ENCODE peak calls at places on chromosomes 5 and 9, in four cellular contexts. Q is left ventricle myocardium inferior, W is cardiac muscle cell, G is uterus. C is an unnamed sample.

GRCh38 chr9:114701971-114702370 is 20.0 kb upstream of the TEX48 start:
- DNase-seq in Q (no peak), W (no peak), G (no peak), C (no peak)

GRCh38 chr5:116521173-116521872 is 53.3 kb downstream of the SEMA6A start:
- DNase-seq in Q (peak; percentile 46), W (no peak), G (no peak), C (peak; percentile 24)

GRCh38 chr9:111348821-111349271 is 18.8 kb upstream of the OR2K2 start:
- DNase-seq in Q (no peak), W (no peak), G (no peak), C (no peak)

GRCh38 chr9:74598874-74599273 is 101.7 kb downstream of the RORB start:
- DNase-seq in Q (no peak), W (no peak), G (no peak), C (no peak)

GRCh38 chr9:36336511-36336910 is 63.6 kb downstream of the RNF38 start:
- DNase-seq in Q (no peak), W (no peak), G (no peak), C (no peak)

GRCh38 chr5:110957934-110958333 is 113.6 kb upstream of the TSLP start:
- DNase-seq in Q (no peak), W (no peak), G (no peak), C (no peak)

GRCh38 chr9:5392285-5392684 is 45.4 kb downstream of the PLGRKT start:
- DNase-seq in Q (no peak), W (no peak), G (no peak), C (no peak)

GRCh38 chr9:91045036-91045435 is 243.4 kb downstream of the SYK start:
- DNase-seq in Q (no peak), W (peak; percentile 45), G (no peak), C (no peak)

GRCh38 chr9:113579270-113580040 is 115.9 kb downstream of the RGS3 start:
- DNase-seq in Q (peak; percentile 63), W (no peak), G (no peak), C (no peak)

GRCh38 chr9:19117039-19117716 is 10.1 kb downstream of the PLIN2 start:
- DNase-seq in Q (no peak), W (no peak), G (no peak), C (no peak)

GRCh38 chr9:1869843-1870242 is 145.3 kb upstream of the SMARCA2 start:
- DNase-seq in Q (no peak), W (peak; percentile 63), G (no peak), C (no peak)

GRCh38 chr9:77177894-77178794 is 810 bp downstream of the VPS13A start:
- DNase-seq in Q (peak; percentile 22), W (peak; percentile 53), G (peak; percentile 32), C (peak; percentile 54)

GRCh38 chr9:138063033-138063432 is 185.5 kb downstream of the CACNA1B start:
- DNase-seq in Q (no peak), W (no peak), G (no peak), C (no peak)

GRCh38 chr5:65262094-65262493 is 219.6 kb downstream of the ADAMTS6 start:
- DNase-seq in Q (no peak), W (peak; percentile 38), G (peak; percentile 34), C (peak; percentile 45)

GRCh38 chr9:18105996-18106595 is 367.9 kb upstream of the ADAMTSL1 start:
- DNase-seq in Q (no peak), W (no peak), G (no peak), C (no peak)

GRCh38 chr5:160188151-160188967 is 40.9 kb upstream of the FABP6 start:
- DNase-seq in Q (peak; percentile 75), W (peak; percentile 76), G (peak; percentile 65), C (no peak)

GRCh38 chr9:110895141-110895912 is 142.9 kb downstream of the LPAR1 start:
- DNase-seq in Q (peak; percentile 77), W (no peak), G (peak; percentile 50), C (peak; percentile 15)

GRCh38 chr5:4880304-4880741 is 259.8 kb upstream of the ADAMTS16 start:
- DNase-seq in Q (no peak), W (no peak), G (no peak), C (no peak)

GRCh38 chr5:43631182-43631910 is 28.4 kb downstream of the NNT start:
- DNase-seq in Q (peak; percentile 19), W (peak; percentile 94), G (peak; percentile 40), C (peak; percentile 61)

GRCh38 chr5:135625061-135625460 is 46.3 kb upstream of the CXCL14 start:
- DNase-seq in Q (no peak), W (no peak), G (no peak), C (no peak)

GRCh38 chr5:175823731-175824525 is 47.5 kb upstream of the CPLX2 start:
- DNase-seq in Q (no peak), W (peak; percentile 35), G (no peak), C (no peak)

GRCh38 chr9:90505695-90506094 is 136.9 kb downstream of the DIRAS2 start:
- DNase-seq in Q (no peak), W (no peak), G (no peak), C (no peak)

GRCh38 chr5:132641841-132642240 is 16.1 kb upstream of the IL13 start:
- DNase-seq in Q (no peak), W (no peak), G (no peak), C (no peak)

GRCh38 chr5:60613826-60614225 is 86.1 kb downstream of the DEPDC1B start:
- DNase-seq in Q (no peak), W (no peak), G (no peak), C (no peak)
- H3K36me3 ChIP-seq in Q (no peaks in the 10 kb centered on the region), W (no peaks in the 10 kb centered on the region), G (no peaks in the 10 kb centered on the region), C (no peaks in the 10 kb centered on the region)

GRCh38 chr5:81815318-81815717 is 64.4 kb upstream of the SSBP2 start:
- DNase-seq in Q (no peak), W (no peak), G (no peak), C (no peak)

GRCh38 chr5:81817980-81818379 is 67.1 kb upstream of the SSBP2 start:
- DNase-seq in Q (no peak), W (no peak), G (no peak), C (no peak)

GRCh38 chr5:81820315-81820636 is 69.4 kb upstream of the SSBP2 start:
- DNase-seq in Q (no peak), W (no peak), G (no peak), C (no peak)

GRCh38 chr5:81817086-81817485 is 66.2 kb upstream of the SSBP2 start:
- DNase-seq in Q (no peak), W (no peak), G (no peak), C (no peak)

GRCh38 chr5:81819556-81820314 is 68.8 kb upstream of the SSBP2 start:
- DNase-seq in Q (no peak), W (no peak), G (no peak), C (no peak)
- H3K4me1 ChIP-seq in Q (no peaks in the 10 kb centered on the region), W (no peaks in the 10 kb centered on the region), G (no peaks in the 10 kb centered on the region), C (no peaks in the 10 kb centered on the region)

DNA sequence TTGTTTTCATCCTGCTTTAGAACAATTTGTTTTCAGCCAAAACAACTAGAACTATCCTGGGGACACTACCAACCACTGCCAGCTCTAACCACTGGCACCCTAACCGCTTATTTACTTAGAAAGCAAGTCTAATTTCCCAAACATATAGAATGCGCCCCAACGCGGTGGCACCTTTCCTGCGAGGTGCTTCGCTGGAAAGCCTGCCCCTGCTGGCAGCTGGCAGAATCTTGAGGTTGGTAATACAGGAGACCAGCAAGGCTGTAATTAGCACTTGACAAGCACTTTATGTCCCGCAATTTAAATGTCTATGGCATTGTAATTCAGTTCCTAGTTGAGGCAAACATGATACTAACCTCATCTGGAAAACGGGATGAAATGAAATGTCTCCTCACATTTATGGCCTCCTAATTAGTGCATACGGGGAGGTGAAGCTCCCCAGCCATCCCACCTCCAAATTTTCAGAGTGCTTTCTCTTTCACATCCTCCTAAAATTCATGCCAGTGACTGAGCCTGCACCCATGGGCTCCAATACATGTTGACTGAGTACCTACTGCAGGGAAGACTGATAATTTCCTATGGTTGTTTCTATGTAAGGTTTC is 30.4 kb downstream of the GABBR2 start:
- DNase-seq in Q (no peak), W (peak; percentile 10), G (no peak), C (no peak)
- TF ChIP-seq CTCF in Q (peak; percentile 44), W (peak; percentile 76), G (no peak), C (peak; percentile 57)

GRCh38 chr9:69248005-69248404 is 73.9 kb downstream of the TJP2 start:
- DNase-seq in Q (no peak), W (no peak), G (no peak), C (no peak)
- H3K36me3 ChIP-seq in Q (peaks cover 87% of the 10 kb centered on the region), W (peaks cover 51% of the 10 kb centered on the region), G (no peaks in the 10 kb centered on the region), C (peaks cover 24% of the 10 kb centered on the region)

DNA sequence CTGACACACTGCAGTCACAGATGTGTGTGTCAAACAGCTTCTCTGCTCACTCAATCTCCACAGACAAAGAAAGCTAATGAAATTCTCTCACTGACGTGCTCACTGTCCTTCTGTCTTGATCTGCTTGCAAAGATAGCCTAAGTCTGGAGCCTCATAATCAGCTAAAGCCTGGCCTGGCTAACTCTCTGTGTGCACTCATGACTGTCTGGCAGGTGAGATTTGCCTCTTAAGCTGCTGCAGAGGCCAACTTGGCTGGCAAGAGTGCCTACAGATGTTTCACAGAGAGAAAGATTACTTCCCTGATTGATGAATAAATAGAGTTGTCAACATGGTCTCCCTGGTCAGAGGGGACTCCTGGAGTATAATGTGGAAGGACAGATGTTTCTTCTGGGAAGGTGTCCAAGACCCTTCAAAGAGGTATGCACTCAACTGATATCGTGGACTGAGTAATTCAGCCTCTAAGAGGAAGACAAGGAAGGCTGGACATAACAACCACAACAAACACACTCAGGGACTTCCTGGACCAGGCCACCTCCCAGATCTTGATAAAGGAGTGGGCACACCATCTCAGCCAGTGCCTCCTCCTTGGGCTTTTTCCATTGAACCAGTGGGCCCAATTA is 362.0 kb downstream of the SPOCK1 start:
- DNase-seq in Q (no peak), W (peak; percentile 54), G (no peak), C (no peak)
- H3K4me1 ChIP-seq in Q (peaks cover 9% of the 10 kb centered on the region), W (peaks cover 7% of the 10 kb centered on the region), G (no peaks in the 10 kb centered on the region), C (no peaks in the 10 kb centered on the region)

GRCh38 chr9:131095666-131096489 is 453 bp upstream of the AIF1L start:
- DNase-seq in Q (no peak), W (peak; percentile 76), G (no peak), C (peak; percentile 51)
- TF ChIP-seq CTCF in Q (no peak), W (no peak), G (no peak), C (peak; percentile 2)

C was measured in BE2C.